ENCODE peak calls at places on chromosomes 1 and 21, in five cellular contexts. Y, I, K, R and M are unnamed samples.

GRCh38 chr1:33634806-33635205 is 162.4 kb downstream of the ZSCAN20 start:
- DNase-seq in K (peak; percentile 63), Y (peak; percentile 56), I (peak; percentile 17), R (no peak), M (no peak)

GRCh38 chr1:189616893-189617292 is 860.8 kb downstream of the BRINP3 start:
- DNase-seq in R (no peak), K (no peak), Y (no peak), I (no peak), M (no peak)

GRCh38 chr1:178644308-178645120 is 80.5 kb upstream of the RALGPS2 start:
- DNase-seq in I (peak; percentile 44), K (no peak), Y (peak; percentile 56), R (no peak), M (no peak)

GRCh38 chr1:87956072-87956471 is 627.4 kb downstream of the LMO4 start:
- DNase-seq in I (no peak), K (no peak), R (no peak), Y (no peak), M (peak; percentile 67)

GRCh38 chr1:234111458-234112142 is 207.1 kb downstream of the SLC35F3 start:
- DNase-seq in R (no peak), I (no peak), Y (no peak), K (no peak), M (no peak)

GRCh38 chr1:21705303-21705980 is 36.3 kb upstream of the RAP1GAP start:
- DNase-seq in R (no peak), Y (no peak), I (no peak), K (no peak), M (no peak)

GRCh38 chr21:41752231-41752681 is 14.6 kb downstream of the RIPK4 start:
- DNase-seq in R (no peak), K (no peak), Y (no peak), I (no peak), M (no peak)

GRCh38 chr1:28553229-28553930 is 495 bp downstream of the TRNAU1AP start:
- DNase-seq in Y (peak; percentile 30), R (no peak), K (peak; percentile 61), I (peak; percentile 53), M (peak; percentile 69)

GRCh38 chr1:67500413-67500959 is 70.3 kb upstream of the SERBP1 start:
- DNase-seq in I (peak; percentile 89), K (peak; percentile 89), Y (peak; percentile 91), R (peak; percentile 95), M (peak; percentile 88)

GRCh38 chr1:29974345-29974744 is 738.0 kb downstream of the PTPRU start:
- DNase-seq in I (no peak), Y (no peak), R (no peak), K (no peak), M (no peak)

GRCh38 chr21:42474043-42474831 is 21.8 kb downstream of the RSPH1 start:
- DNase-seq in K (no peak), I (peak; percentile 94), R (no peak), Y (peak; percentile 90), M (no peak)

GRCh38 chr1:41353744-41354143 is 7.5 kb upstream of the FOXO6 start:
- DNase-seq in I (no peak), R (no peak), Y (no peak), K (no peak), M (no peak)

GRCh38 chr1:170978371-170978900 is 43.1 kb downstream of the MROH9 start:
- DNase-seq in Y (no peak), R (no peak), K (no peak), I (no peak), M (no peak)

GRCh38 chr1:229111703-229112319 is 159.1 kb upstream of the RAB4A start:
- DNase-seq in R (no peak), I (no peak), K (no peak), Y (no peak), M (no peak)

GRCh38 chr1:4692437-4692836 is 38.0 kb downstream of the AJAP1 start:
- DNase-seq in K (no peak), Y (no peak), R (no peak), I (no peak), M (no peak)

GRCh38 chr1:172909606-172910326 is 141.0 kb downstream of the TNFSF18 start:
- DNase-seq in Y (no peak), K (no peak), R (no peak), I (no peak), M (no peak)

GRCh38 chr1:95497566-95497965 is 263.6 kb downstream of the RWDD3 start:
- DNase-seq in R (no peak), Y (no peak), K (no peak), I (no peak), M (no peak)

GRCh38 chr1:68143633-68144032 is 88.7 kb downstream of the WLS start:
- DNase-seq in Y (no peak), R (no peak), K (no peak), I (no peak), M (no peak)

GRCh38 chr1:240888039-240888786 is 276.3 kb upstream of the GREM2 start:
- DNase-seq in R (no peak), K (peak; percentile 71), Y (peak; percentile 57), I (peak; percentile 61), M (no peak)

GRCh38 chr1:161676958-161677689 is 14.2 kb downstream of the FCGR2B start:
- DNase-seq in Y (peak; percentile 32), R (no peak), I (no peak), K (no peak), M (no peak)

GRCh38 chr1:93304716-93305138 is 41.0 kb upstream of the DR1 start:
- DNase-seq in I (peak; percentile 49), R (no peak), Y (peak; percentile 47), K (peak; percentile 46), M (no peak)

GRCh38 chr1:237788069-237788468 is 102.7 kb downstream of the ZP4 start:
- DNase-seq in I (no peak), R (no peak), K (no peak), Y (no peak), M (no peak)

GRCh38 chr1:32336963-32337675 is 1.1 kb upstream of the MARCKSL1 start:
- DNase-seq in R (no peak), I (peak; percentile 57), K (peak; percentile 49), Y (peak; percentile 50), M (no peak)

GRCh38 chr1:158212315-158212714 is 31.6 kb downstream of the CD1D start:
- DNase-seq in K (no peak), Y (no peak), I (no peak), R (no peak), M (no peak)

GRCh38 chr1:46166521-46167462 is 8.1 kb upstream of the TSPAN1 start:
- DNase-seq in I (no peak), K (no peak), Y (peak; percentile 41), R (no peak), M (peak; percentile 72)

GRCh38 chr1:93221913-93222312 is 41.4 kb downstream of the CCDC18 start:
- DNase-seq in Y (no peak), K (no peak), R (no peak), I (no peak), M (no peak)

GRCh38 chr1:9292361-9293240 is at the start of gene SPSB1:
- DNase-seq in Y (peak; percentile 84), K (peak; percentile 83), R (no peak), I (peak; percentile 88), M (peak; percentile 90)

GRCh38 chr1:3419415-3420204 is 34.9 kb upstream of the ARHGEF16 start:
- DNase-seq in K (no peak), Y (peak; percentile 68), I (peak; percentile 45), R (no peak), M (no peak)

GRCh38 chr1:14181191-14181793 is 417.2 kb upstream of the KAZN start:
- DNase-seq in I (no peak), R (no peak), Y (no peak), K (no peak), M (no peak)

GRCh38 chr1:61300899-61301298 is 218.5 kb downstream of the NFIA start:
- DNase-seq in Y (no peak), I (no peak), K (no peak), R (no peak), M (no peak)

GRCh38 chr1:67766117-67766978 is 66.9 kb downstream of the GNG12 start:
- DNase-seq in I (no peak), Y (peak; percentile 34), R (no peak), K (peak; percentile 37), M (no peak)

GRCh38 chr1:192702212-192702993 is 66.5 kb downstream of the RGS13 start:
- DNase-seq in Y (no peak), K (no peak), R (no peak), I (no peak), M (no peak)

GRCh38 chr21:42540396-42540795 is 26.7 kb downstream of the SLC37A1 start:
- DNase-seq in R (no peak), I (no peak), Y (no peak), K (no peak), M (no peak)

GRCh38 chr1:212856755-212857154 is 1.3 kb upstream of the FLVCR1 start:
- DNase-seq in K (no peak), I (no peak), Y (no peak), R (no peak), M (no peak)

DNA sequence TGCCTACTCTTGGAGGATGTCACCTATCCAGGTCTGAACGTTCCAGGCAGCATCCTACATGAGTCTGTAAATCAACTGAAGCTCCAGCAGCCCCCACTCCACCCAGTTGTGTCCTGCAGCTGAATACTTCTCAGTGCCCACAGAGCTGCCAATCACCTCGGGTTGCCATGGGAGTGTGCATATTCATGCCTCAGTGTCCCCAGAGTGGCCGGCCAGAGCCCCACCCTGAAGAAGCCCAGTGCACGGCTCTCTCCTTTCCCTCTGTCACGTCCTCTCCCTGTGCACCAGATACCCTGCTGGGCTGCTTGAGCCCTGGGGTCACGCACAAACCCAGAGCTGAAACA is 16.1 kb upstream of the GSTM4 start:
- DNase-seq in K (no peak), Y (no peak), R (peak; percentile 64), I (peak; percentile 7), M (no peak)
- TF ChIP-seq POLR2A in K (no peak), Y (no peak), R (no peak), I (no peak), M (no peak)

GRCh38 chr1:17297991-17298390 is 10.0 kb upstream of the PADI4 start:
- DNase-seq in R (no peak), K (no peak), I (no peak), Y (no peak), M (no peak)
- TF ChIP-seq EP300 in R (no peak), K (no peak), I (no peak), Y (no peak), M (no peak)

GRCh38 chr1:147786536-147786935 is 26.1 kb upstream of the GJA5 start:
- DNase-seq in Y (no peak), I (no peak), K (no peak), R (no peak), M (no peak)

GRCh38 chr1:147785794-147786506 is 25.5 kb upstream of the GJA5 start:
- DNase-seq in R (no peak), Y (no peak), K (no peak), I (no peak), M (no peak)

DNA sequence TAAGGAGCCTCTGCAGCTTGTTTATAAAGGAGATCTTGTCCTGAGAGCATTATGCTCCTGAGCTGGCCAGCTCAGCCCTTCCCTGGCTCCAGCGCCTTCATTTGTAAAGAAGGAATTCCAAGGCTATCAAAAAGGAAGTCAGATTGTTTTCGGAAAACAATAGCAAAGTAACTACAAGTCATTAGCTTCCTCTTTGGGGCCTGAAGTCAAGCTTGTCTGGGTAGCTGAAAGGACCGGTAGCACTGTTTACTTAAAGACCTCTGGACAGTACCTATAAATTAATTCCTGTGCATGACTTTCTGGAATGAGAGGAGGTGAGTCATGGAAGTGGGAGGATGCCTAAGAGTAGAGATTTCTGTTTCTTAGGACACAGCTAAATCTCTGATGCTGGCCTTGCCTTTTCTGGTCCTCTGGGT is 20.7 kb upstream of the GJA5 start:
- DNase-seq in I (no peak), Y (no peak), K (no peak), R (no peak), M (no peak)
- TF ChIP-seq POLR2AphosphoS5 in I (no peak), Y (no peak), K (no peak), R (no peak), M (no peak)

GRCh38 chr1:112618721-112619517 is at the start of gene ST7L:
- DNase-seq in R (peak; percentile 95), I (peak; percentile 69), Y (peak; percentile 73), K (peak; percentile 81), M (peak; percentile 85)
- TF ChIP-seq POLR2A in R (no peak), I (no peak), Y (peak; percentile 15), K (peak; percentile 68), M (no peak)